ENCODE peak calls at places on chromosomes 16 and 17, in seven cellular contexts. V is heart right ventricle; O is neural progenitor cell; K is cardiac muscle cell; M is fibroblast of pulmonary artery; X is stomach; Q is effector memory CD4-positive, alpha-beta T cell. R is an unnamed sample.

GRCh38 chr17:27559506-27559931 is 71.5 kb upstream of the LGALS9 start:
- DNase-seq in V (peak; percentile 40), O (no peak), X (no peak), M (peak; percentile 94), K (peak; percentile 95), Q (no peak), R (no peak)

GRCh38 chr16:4805231-4805630 is 2.8 kb upstream of the ROGDI start:
- DNase-seq in M (peak; percentile 11), V (no peak), K (peak; percentile 27), O (no peak), X (no peak), Q (no peak), R (no peak)

GRCh38 chr16:30923554-30924085 is at the start of gene FBXL19:
- DNase-seq in O (peak; percentile 89), V (peak; percentile 60), X (no peak), K (no peak), Q (no peak), M (no peak), R (no peak)

GRCh38 chr17:77491921-77492445 is 351.2 kb downstream of the SEC14L1 start:
- DNase-seq in X (no peak), V (no peak), Q (peak; percentile 23), M (no peak), K (no peak), O (no peak), R (no peak)

GRCh38 chr16:6428861-6429260 is 903.8 kb upstream of the RBFOX1 start:
- DNase-seq in M (no peak), K (no peak), V (no peak), X (no peak), O (no peak), Q (no peak), R (no peak)

GRCh38 chr16:75420987-75421819 is 12.1 kb downstream of the CFDP1 start:
- DNase-seq in X (peak; percentile 70), M (peak; percentile 76), O (peak; percentile 85), K (peak; percentile 85), V (peak; percentile 82), Q (no peak), R (no peak)

GRCh38 chr17:44360826-44361225 is 2.8 kb downstream of the FAM171A2 start:
- DNase-seq in V (no peak), O (peak; percentile 85), Q (no peak), M (peak; percentile 57), X (no peak), K (peak; percentile 63), R (no peak)

GRCh38 chr17:81395600-81396277 is 482 bp downstream of the BAHCC1 start:
- DNase-seq in X (no peak), O (peak; percentile 58), Q (no peak), V (peak; percentile 30), K (no peak), M (no peak), R (no peak)

GRCh38 chr16:57574086-57574485 is 31.6 kb downstream of the ADGRG5 start:
- DNase-seq in X (no peak), M (no peak), K (no peak), Q (no peak), O (no peak), V (no peak), R (no peak)

GRCh38 chr16:65975049-65975708 is 391.3 kb upstream of the CDH5 start:
- DNase-seq in K (peak; percentile 69), O (peak; percentile 5), M (peak; percentile 66), X (no peak), Q (no peak), V (no peak), R (no peak)

GRCh38 chr17:17812211-17813054 is 24.4 kb downstream of the SREBF1 start:
- DNase-seq in O (peak; percentile 83), Q (peak; percentile 32), K (peak; percentile 75), M (peak; percentile 68), V (peak; percentile 82), X (peak; percentile 79), R (no peak)

GRCh38 chr17:11943759-11944347 is 53.4 kb downstream of the ZNF18 start:
- DNase-seq in K (no peak), V (no peak), O (no peak), Q (no peak), M (no peak), X (no peak), R (no peak)

GRCh38 chr17:34668206-34668605 is 88.8 kb downstream of the TMEM132E start:
- DNase-seq in V (no peak), M (no peak), Q (no peak), O (no peak), K (no peak), X (no peak), R (no peak)

GRCh38 chr16:15970202-15970601 is 20.8 kb downstream of the ABCC1 start:
- DNase-seq in M (no peak), Q (no peak), O (peak; percentile 41), X (no peak), V (no peak), K (no peak), R (no peak)

GRCh38 chr17:6749519-6749918 is 6.3 kb upstream of the XAF1 start:
- DNase-seq in V (no peak), X (no peak), K (peak; percentile 42), O (no peak), Q (no peak), M (peak; percentile 53), R (no peak)

GRCh38 chr16:86505899-86506864 is 4.1 kb upstream of the FOXF1 start:
- DNase-seq in O (no peak), X (no peak), M (no peak), V (no peak), K (no peak), Q (no peak), R (no peak)

GRCh38 chr16:86508947-86509758 is 1.2 kb upstream of the FOXF1 start:
- DNase-seq in O (peak; percentile 80), Q (no peak), X (no peak), M (peak; percentile 73), K (peak; percentile 77), V (peak; percentile 63), R (no peak)

GRCh38 chr16:86509759-86510464 is 415 bp upstream of the FOXF1 start:
- DNase-seq in K (peak; percentile 76), V (peak; percentile 54), O (peak; percentile 71), Q (no peak), M (peak; percentile 66), X (peak; percentile 46), R (no peak)

GRCh38 chr16:86507173-86508027 is 2.9 kb upstream of the FOXF1 start:
- DNase-seq in V (no peak), Q (no peak), K (no peak), M (no peak), X (no peak), O (no peak), R (no peak)

GRCh38 chr16:86508028-86508946 is 2.0 kb upstream of the FOXF1 start:
- DNase-seq in V (no peak), X (no peak), Q (no peak), M (peak; percentile 25), K (no peak), O (peak; percentile 63), R (no peak)
- H3K4me3 ChIP-seq in V (peak overlapping the region; percentile 60), X (peak overlapping the region; percentile 53), Q (peak overlapping the region; percentile 46), M (peak overlapping the region; percentile 55), K (peak overlapping the region; percentile 6), O (peak overlapping the region; percentile 1), R (peak overlapping the region; percentile 81)

GRCh38 chr16:68445458-68445857 is 2.9 kb downstream of the SMPD3 start:
- DNase-seq in V (no peak), X (peak; percentile 70), M (peak; percentile 10), O (peak; percentile 90), K (peak; percentile 50), Q (no peak), R (no peak)

GRCh38 chr16:68448360-68448970 is at the start of gene SMPD3:
- DNase-seq in K (peak; percentile 100), M (peak; percentile 99), O (peak; percentile 100), X (peak; percentile 99), V (peak; percentile 96), Q (peak; percentile 95), R (peak; percentile 90)

GRCh38 chr16:68444058-68444657 is 4.2 kb downstream of the SMPD3 start:
- DNase-seq in K (peak; percentile 59), Q (no peak), V (no peak), O (peak; percentile 84), X (peak; percentile 52), M (peak; percentile 53), R (no peak)

GRCh38 chr16:68447721-68448359 is 468 bp downstream of the SMPD3 start:
- DNase-seq in V (no peak), O (peak; percentile 16), M (no peak), Q (no peak), X (no peak), K (no peak), R (no peak)

GRCh38 chr16:68446941-68447675 is 1.2 kb downstream of the SMPD3 start:
- DNase-seq in X (no peak), M (no peak), Q (no peak), V (no peak), K (no peak), O (peak; percentile 35), R (no peak)
- H3K4me3 ChIP-seq in X (peak overlapping the region; percentile 77), M (no peak overlapping the region), Q (no peak overlapping the region), V (peak overlapping the region; percentile 65), K (no peak overlapping the region), O (peak overlapping the region; percentile 44), R (no peak overlapping the region)

GRCh38 chr16:10708969-10709368 is 14.2 kb upstream of the TEKT5 start:
- DNase-seq in K (no peak), V (no peak), X (no peak), Q (no peak), O (no peak), M (no peak), R (no peak)
- H3K4me3 ChIP-seq in K (no peak overlapping the region), V (no peak overlapping the region), X (no peak overlapping the region), Q (no peak overlapping the region), O (no peak overlapping the region), M (no peak overlapping the region), R (no peak overlapping the region)

DNA sequence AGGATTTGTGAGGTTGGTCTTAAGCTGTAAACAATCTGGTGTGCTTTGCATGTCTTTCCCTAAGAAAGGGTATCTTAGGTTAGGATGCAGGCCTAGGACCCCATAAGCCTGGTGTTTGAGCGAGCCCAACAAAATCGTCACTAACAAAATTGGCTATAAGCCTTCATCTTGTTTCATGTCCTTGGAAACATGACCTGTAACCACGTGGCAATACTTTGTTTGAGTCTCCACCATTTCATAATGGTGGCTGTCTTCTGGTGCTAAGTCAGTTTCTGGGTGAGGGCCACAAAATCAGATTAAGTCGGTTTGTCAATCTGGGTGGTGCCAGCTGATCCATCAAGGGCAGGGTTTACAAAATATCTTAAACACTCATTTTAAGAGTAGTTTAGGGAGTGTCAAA is 33.0 kb downstream of the C16orf54 start:
- DNase-seq in M (no peak), O (no peak), X (no peak), Q (no peak), V (no peak), K (no peak), R (no peak)
- H3K4me3 ChIP-seq in M (no peak overlapping the region), O (no peak overlapping the region), X (no peak overlapping the region), Q (no peak overlapping the region), V (no peak overlapping the region), K (no peak overlapping the region), R (no peak overlapping the region)

DNA sequence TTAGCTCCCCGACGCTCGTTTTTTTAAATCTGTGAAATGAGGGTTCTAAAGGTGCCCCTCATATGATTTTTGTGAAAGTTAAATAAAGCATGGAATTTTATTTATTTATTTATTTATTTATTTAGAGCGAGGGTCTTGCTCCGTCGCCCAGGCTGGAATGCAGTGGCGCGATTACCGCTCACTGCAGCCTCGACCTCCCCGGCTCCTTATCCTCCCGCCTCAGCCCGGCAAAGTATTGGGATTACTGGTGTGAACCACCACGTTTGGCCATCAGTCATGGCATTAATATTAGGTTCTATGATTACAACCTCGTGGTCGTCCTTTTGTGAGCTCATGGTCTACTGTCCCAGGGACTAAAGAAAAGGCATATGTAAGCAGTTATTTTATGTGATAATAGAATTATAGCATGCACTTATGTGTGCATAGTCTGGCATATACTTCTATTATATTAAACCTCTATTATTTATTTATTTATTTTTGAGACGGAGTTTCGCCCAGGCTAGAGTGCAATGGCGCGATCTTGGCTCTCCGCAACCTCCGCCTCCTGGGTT is 557 bp upstream of the LUC7L start:
- DNase-seq in M (no peak), K (no peak), X (no peak), O (no peak), V (no peak), Q (no peak), R (no peak)
- H3K4me3 ChIP-seq in M (peak overlapping the region; percentile 93), K (peak overlapping the region; percentile 91), X (peak overlapping the region; percentile 79), O (peak overlapping the region; percentile 88), V (peak overlapping the region; percentile 91), Q (peak overlapping the region; percentile 77), R (peak overlapping the region; percentile 81)